ENCODE peak calls at places on chromosomes 11 and 22, in four cellular contexts. One of them, this sample, is unnamed.

GRCh38 chr22:36293606-36294292 is 40.8 kb downstream of the APOL1 start:
- DNase-seq in A549: no peak
- DNase-seq in K562: no peak
- DNase-seq in HepG2: no peak
- DNase-seq in this sample: no peak

GRCh38 chr22:28791841-28792490 is 8.4 kb downstream of the XBP1 start:
- DNase-seq in K562: no peak
- DNase-seq in HepG2: no peak
- DNase-seq in A549: no peak
- DNase-seq in this sample: no peak

GRCh38 chr11:117394221-117394925 is 66.7 kb downstream of the CEP164 start:
- DNase-seq in A549: no peak
- DNase-seq in K562: no peak
- DNase-seq in HepG2: no peak
- DNase-seq in this sample: no peak

GRCh38 chr11:132983289-132983688 is 549.0 kb downstream of the OPCML start:
- DNase-seq in A549: no peak
- DNase-seq in HepG2: no peak
- DNase-seq in K562: no peak
- DNase-seq in this sample: no peak

GRCh38 chr11:62614275-62614674 is 1.2 kb downstream of the ROM1 start:
- DNase-seq in A549: no peak
- DNase-seq in HepG2: peak; percentile 35
- DNase-seq in K562: peak; percentile 58
- DNase-seq in this sample: no peak

GRCh38 chr11:46541593-46542371 is 52.0 kb downstream of the AMBRA1 start:
- DNase-seq in A549: peak; percentile 42
- DNase-seq in K562: peak; percentile 80
- DNase-seq in HepG2: no peak
- DNase-seq in this sample: no peak

GRCh38 chr22:32059426-32059825 is 16.4 kb downstream of the SLC5A1 start:
- DNase-seq in A549: no peak
- DNase-seq in K562: no peak
- DNase-seq in HepG2: no peak
- DNase-seq in this sample: no peak

GRCh38 chr11:125304111-125304639 is 139.6 kb downstream of the PKNOX2 start:
- DNase-seq in K562: no peak
- DNase-seq in A549: no peak
- DNase-seq in HepG2: no peak
- DNase-seq in this sample: no peak

GRCh38 chr11:8288824-8289223 is 25.1 kb upstream of the LMO1 start:
- DNase-seq in A549: no peak
- DNase-seq in HepG2: no peak
- DNase-seq in K562: no peak
- DNase-seq in this sample: peak; percentile 30

GRCh38 chr11:9773524-9773923 is 109.6 kb downstream of the SWAP70 start:
- DNase-seq in A549: no peak
- DNase-seq in K562: no peak
- DNase-seq in HepG2: no peak
- DNase-seq in this sample: no peak

GRCh38 chr11:290621-291231 is 1.8 kb downstream of the PGGHG start:
- DNase-seq in A549: no peak
- DNase-seq in K562: no peak
- DNase-seq in HepG2: no peak
- DNase-seq in this sample: no peak

GRCh38 chr11:14058061-14058460 is 95.5 kb downstream of the SPON1 start:
- DNase-seq in A549: no peak
- DNase-seq in HepG2: no peak
- DNase-seq in K562: no peak
- DNase-seq in this sample: no peak

GRCh38 chr22:41508770-41509170 is 35.5 kb downstream of the POLR3H start:
- DNase-seq in A549: no peak
- DNase-seq in K562: no peak
- DNase-seq in HepG2: no peak
- DNase-seq in this sample: no peak

GRCh38 chr11:88555829-88556202 is 218.3 kb upstream of the CTSC start:
- DNase-seq in K562: no peak
- DNase-seq in HepG2: no peak
- DNase-seq in A549: no peak
- DNase-seq in this sample: no peak

GRCh38 chr11:75476716-75477613 is 44.0 kb upstream of the KLHL35 start:
- DNase-seq in HepG2: no peak
- DNase-seq in K562: peak; percentile 29
- DNase-seq in A549: no peak
- DNase-seq in this sample: no peak

GRCh38 chr11:75479598-75479986 is 46.1 kb downstream of the GDPD5 start:
- DNase-seq in A549: no peak
- DNase-seq in K562: no peak
- DNase-seq in HepG2: no peak
- DNase-seq in this sample: no peak

GRCh38 chr11:75475767-75476650 is 43.0 kb upstream of the KLHL35 start:
- DNase-seq in K562: no peak
- DNase-seq in A549: no peak
- DNase-seq in HepG2: no peak
- DNase-seq in this sample: no peak

GRCh38 chr11:75478690-75479597 is 45.9 kb upstream of the KLHL35 start:
- DNase-seq in HepG2: no peak
- DNase-seq in A549: no peak
- DNase-seq in K562: no peak
- DNase-seq in this sample: no peak

DNA sequence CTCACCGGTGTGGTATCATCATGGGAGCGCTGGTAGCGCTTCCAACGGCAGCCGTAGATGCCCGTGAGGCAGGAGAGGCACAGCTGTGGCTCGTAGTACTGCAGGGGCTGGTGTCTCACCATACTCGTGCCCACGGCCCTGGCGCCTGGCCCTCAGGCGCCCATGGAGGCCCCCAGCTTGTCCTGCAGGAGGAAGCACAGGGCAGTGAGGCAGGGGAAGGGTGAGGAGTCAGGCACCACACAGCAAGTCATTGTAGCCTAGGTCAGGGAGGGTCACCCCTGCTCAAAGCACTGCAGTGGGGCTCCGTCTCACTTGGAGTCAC is 44.6 kb upstream of the KLHL35 start:
- DNase-seq in HepG2: no peak
- DNase-seq in K562: no peak
- DNase-seq in A549: no peak
- DNase-seq in this sample: no peak
- TF ChIP-seq RFX5 in HepG2: no peak
- TF ChIP-seq RFX5 in K562: no peak
- TF ChIP-seq RFX5 in A549: no peak
- TF ChIP-seq RFX5 in this sample: no peak

DNA sequence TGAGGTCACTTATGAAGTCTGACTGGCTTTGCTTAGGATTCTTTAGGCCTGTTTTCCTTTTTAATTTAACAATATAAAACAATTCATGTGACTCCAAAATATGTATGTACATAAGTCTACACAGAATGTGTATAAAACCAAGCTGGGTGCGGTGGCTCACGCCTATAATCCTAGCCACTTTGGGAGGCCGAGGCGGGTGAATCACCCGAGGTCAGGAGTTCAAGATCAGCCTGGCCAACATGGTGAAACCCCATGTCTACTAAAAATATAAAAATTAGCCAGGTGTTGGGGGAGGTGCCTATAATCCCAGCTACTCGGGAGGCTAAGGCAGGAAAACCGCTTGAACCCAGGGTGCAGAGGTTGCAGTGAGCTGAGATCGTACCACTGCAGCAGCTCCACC is 83.0 kb downstream of the SHANK2 start:
- DNase-seq in A549: no peak
- DNase-seq in K562: no peak
- DNase-seq in HepG2: no peak
- DNase-seq in this sample: no peak
- TF ChIP-seq KDM1A in A549: no peak
- TF ChIP-seq KDM1A in K562: no peak
- TF ChIP-seq KDM1A in HepG2: no peak
- TF ChIP-seq KDM1A in this sample: no peak

DNA sequence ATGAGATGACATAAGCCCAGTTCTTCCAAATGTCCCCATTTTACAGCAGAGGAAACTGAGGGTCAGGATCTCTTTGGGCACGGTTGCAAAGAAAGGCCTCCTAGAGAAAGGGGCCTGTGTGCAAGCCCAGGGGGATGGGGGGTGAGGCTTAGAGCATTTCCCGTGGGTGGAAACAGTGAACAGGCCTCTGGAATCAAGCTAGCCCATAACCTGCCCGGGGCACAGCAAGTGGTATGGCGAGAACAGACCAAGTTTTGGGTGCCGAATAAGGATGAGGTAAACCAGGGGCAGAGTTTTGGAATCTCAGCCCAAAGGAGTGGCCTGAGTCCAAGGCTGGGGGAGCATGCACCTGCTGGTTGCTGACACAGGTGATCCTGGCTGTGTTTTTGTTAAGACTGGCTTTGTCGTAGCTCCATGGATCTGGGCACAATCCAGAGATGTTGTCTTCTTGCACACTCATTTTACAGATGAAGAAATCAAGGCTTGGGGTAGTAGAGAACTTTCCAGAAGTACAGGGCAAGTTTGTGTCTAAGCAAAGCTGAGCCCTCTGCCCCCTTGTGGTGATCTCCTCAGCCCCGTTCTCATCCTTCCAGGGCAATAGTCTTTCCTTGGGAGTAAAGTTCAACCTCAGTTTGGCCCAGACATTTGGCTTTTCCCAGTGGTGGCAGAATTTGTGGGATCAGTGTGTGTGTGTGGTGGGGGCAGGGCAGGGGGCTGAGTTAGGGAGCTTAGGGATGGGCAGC is 53.5 kb upstream of the MYEOV start:
- DNase-seq in K562: no peak
- DNase-seq in A549: no peak
- DNase-seq in HepG2: no peak
- DNase-seq in this sample: no peak
- TF ChIP-seq RFX5 in K562: no peak
- TF ChIP-seq RFX5 in A549: no peak
- TF ChIP-seq RFX5 in HepG2: no peak
- TF ChIP-seq RFX5 in this sample: no peak

GRCh38 chr11:72951193-72951592 is 137.0 kb downstream of the ATG16L2 start:
- DNase-seq in A549: peak; percentile 22
- DNase-seq in HepG2: no peak
- DNase-seq in K562: no peak
- DNase-seq in this sample: no peak

GRCh38 chr11:72953631-72954030 is 139.4 kb downstream of the ATG16L2 start:
- DNase-seq in HepG2: no peak
- DNase-seq in K562: no peak
- DNase-seq in A549: no peak
- DNase-seq in this sample: no peak

GRCh38 chr11:72947229-72947628 is 133.0 kb downstream of the ATG16L2 start:
- DNase-seq in K562: no peak
- DNase-seq in A549: no peak
- DNase-seq in HepG2: no peak
- DNase-seq in this sample: no peak

GRCh38 chr11:72951815-72952340 is 137.7 kb downstream of the ATG16L2 start:
- DNase-seq in HepG2: no peak
- DNase-seq in K562: no peak
- DNase-seq in A549: no peak
- DNase-seq in this sample: no peak

DNA sequence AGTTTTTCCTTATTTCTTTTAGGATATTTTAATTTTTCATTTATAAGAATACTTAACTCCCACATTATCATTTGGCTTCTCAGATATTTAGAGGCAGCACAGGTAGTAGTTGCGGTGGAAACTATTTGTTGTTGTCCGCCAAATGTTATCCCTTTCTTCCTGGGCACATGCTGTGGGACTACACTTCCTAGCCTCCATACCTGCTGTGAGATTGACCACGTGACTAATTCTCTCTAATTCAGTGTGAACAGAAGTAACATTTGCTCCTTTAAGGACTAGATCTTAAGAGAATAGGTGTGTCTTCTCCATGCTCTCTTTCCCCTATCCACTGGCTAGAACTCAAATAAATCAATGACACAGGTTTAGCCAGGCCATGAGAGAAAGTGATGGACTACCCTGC is 136.5 kb downstream of the ATG16L2 start:
- DNase-seq in HepG2: no peak
- DNase-seq in A549: no peak
- DNase-seq in K562: no peak
- DNase-seq in this sample: no peak
- TF ChIP-seq KDM1A in HepG2: no peak
- TF ChIP-seq KDM1A in A549: no peak
- TF ChIP-seq KDM1A in K562: no peak
- TF ChIP-seq KDM1A in this sample: no peak

GRCh38 chr22:43424201-43424600 is 12.4 kb downstream of the MPPED1 start:
- DNase-seq in HepG2: no peak
- DNase-seq in A549: no peak
- DNase-seq in K562: no peak
- DNase-seq in this sample: no peak
- TF ChIP-seq RFX5 in HepG2: no peak
- TF ChIP-seq RFX5 in A549: no peak
- TF ChIP-seq RFX5 in K562: no peak
- TF ChIP-seq RFX5 in this sample: no peak